ENCODE peak calls at places on chromosomes 4 and X, in four cellular contexts. S is K562, M is A549, L is HepG2. E is an unnamed sample.

GRCh38 chr4:43242611-43243010 is 350.1 kb downstream of the GRXCR1 start:
- DNase-seq in S (no peak), M (no peak), L (no peak), E (no peak)

GRCh38 chr4:110139106-110139505 is 59.3 kb downstream of the ELOVL6 start:
- DNase-seq in S (no peak), M (no peak), L (no peak), E (no peak)

GRCh38 chrX:148632444-148632843 is 132.0 kb downstream of the AFF2 start:
- DNase-seq in S (no peak), M (no peak), L (no peak), E (no peak)

GRCh38 chrX:727738-728621 is 97.4 kb downstream of the SHOX start:
- DNase-seq in S (peak), M (peak), L (peak), E (peak)

GRCh38 chr4:173025131-173025530 is 143.5 kb upstream of the GALNT7 start:
- DNase-seq in S (peak), M (peak), L (peak), E (peak)

GRCh38 chr4:18033111-18034085 is 11.8 kb upstream of the LCORL start:
- DNase-seq in S (no peak), M (no peak), L (no peak), E (no peak)

GRCh38 chrX:143121471-143121870 is 95.7 kb downstream of the SPANXN4 start:
- DNase-seq in S (no peak), M (no peak), L (no peak), E (no peak)

GRCh38 chrX:110219920-110220319 is 98.0 kb downstream of the AMMECR1 start:
- DNase-seq in S (no peak), M (no peak), L (no peak), E (no peak)

GRCh38 chr4:74486905-74487304 is 42.0 kb downstream of the AREG start:
- DNase-seq in S (no peak), M (no peak), L (no peak), E (no peak)

GRCh38 chr4:76867880-76868655 is 29.9 kb downstream of the SOWAHB start:
- DNase-seq in S (no peak), M (no peak), L (no peak), E (peak)

GRCh38 chr4:181618038-181618618 is 625.1 kb upstream of the TENM3 start:
- DNase-seq in S (no peak), M (no peak), L (no peak), E (no peak)

GRCh38 chrX:18889982-18890381 is 93.9 kb downstream of the PHKA2 start:
- DNase-seq in S (no peak), M (no peak), L (no peak), E (no peak)

GRCh38 chrX:9562851-9563250 is 98.0 kb downstream of the TBL1X start:
- DNase-seq in S (no peak), M (peak), L (peak), E (no peak)

GRCh38 chr4:183335369-183335940 is 13.2 kb upstream of the CLDN24 start:
- DNase-seq in S (no peak), M (peak), L (peak), E (no peak)

GRCh38 chr4:2076908-2077534 is 17.9 kb downstream of the NAT8L start:
- DNase-seq in S (no peak), M (no peak), L (peak), E (no peak)

GRCh38 chrX:150219374-150220185 is 143.5 kb upstream of the MAMLD1 start:
- DNase-seq in S (no peak), M (no peak), L (no peak), E (peak)
- TF ChIP-seq NR3C1 in S (no peak), M (no peak), L (no peak), E (no peak)

GRCh38 chrX:17788439-17788838 is 51.1 kb downstream of the SCML1 start:
- DNase-seq in S (peak), M (peak), L (peak), E (peak)
- TF ChIP-seq USF2 in S (no peak), M (no peak), L (no peak), E (no peak)

GRCh38 chr4:44760142-44760898 is 34.0 kb upstream of the GNPDA2 start:
- DNase-seq in S (peak), M (peak), L (peak), E (no peak)
- TF ChIP-seq NR3C1 in S (no peak), M (no peak), L (no peak), E (no peak)

GRCh38 chrX:119983494-119983893 is 39.9 kb upstream of the NKAP start:
- DNase-seq in S (no peak), M (no peak), L (no peak), E (no peak)

GRCh38 chrX:119982145-119982544 is 38.6 kb upstream of the NKAP start:
- DNase-seq in S (no peak), M (no peak), L (no peak), E (no peak)

GRCh38 chrX:119986203-119986602 is 42.7 kb upstream of the NKAP start:
- DNase-seq in S (no peak), M (no peak), L (no peak), E (no peak)

GRCh38 chrX:119981286-119982070 is 37.9 kb upstream of the NKAP start:
- DNase-seq in S (peak), M (no peak), L (peak), E (peak)

GRCh38 chrX:119984652-119985051 is 41.1 kb upstream of the NKAP start:
- DNase-seq in S (no peak), M (no peak), L (no peak), E (no peak)
- TF ChIP-seq USF2 in S (no peak), M (no peak), L (no peak), E (no peak)

GRCh38 chr4:8245879-8246833 is 23.4 kb upstream of the HTRA3 start:
- DNase-seq in S (no peak), M (no peak), L (no peak), E (no peak)
- TF ChIP-seq NR3C1 in S (no peak), M (no peak), L (no peak), E (no peak)

DNA sequence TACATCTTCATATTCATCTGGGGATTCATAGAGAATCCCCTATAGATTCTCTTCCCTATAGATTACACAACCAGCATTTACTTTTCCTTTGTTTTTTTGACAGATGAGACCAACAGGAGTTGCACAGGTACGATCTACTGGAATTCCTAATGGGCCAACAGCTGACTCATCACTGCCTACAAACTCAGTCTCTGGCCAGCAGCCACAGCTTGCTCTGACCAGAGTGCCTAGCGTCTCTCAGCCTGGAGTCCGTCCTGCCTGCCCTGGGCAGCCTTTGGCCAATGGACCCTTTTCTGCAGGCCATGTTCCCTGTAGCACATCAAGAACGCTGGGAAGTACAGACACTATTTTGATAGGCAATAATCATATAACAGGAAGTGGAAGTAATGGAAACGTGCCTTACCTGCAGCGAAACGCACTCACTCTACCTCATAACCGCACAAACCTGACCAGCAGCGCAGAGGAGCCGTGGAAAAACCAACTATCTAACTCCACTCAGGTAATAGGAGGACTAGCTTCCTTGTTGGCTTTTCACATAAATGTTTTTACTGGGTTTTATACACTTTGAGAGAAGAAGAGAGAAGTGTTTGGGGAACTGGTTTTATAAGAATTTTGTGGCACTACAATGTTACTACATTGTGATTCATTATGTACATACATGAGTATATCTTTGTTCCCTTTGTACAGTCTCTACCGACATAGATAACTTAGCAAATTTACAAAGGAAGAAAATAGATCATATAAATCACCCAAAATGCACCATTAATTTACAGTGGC is 137.2 kb downstream of the DIPK2B start:
- DNase-seq in S (no peak), M (no peak), L (no peak), E (no peak)
- TF ChIP-seq USF2 in S (no peak), M (no peak), L (no peak), E (no peak)

GRCh38 chr4:153297116-153297515 is 47.4 kb upstream of the MND1 start:
- DNase-seq in S (no peak), M (no peak), L (no peak), E (no peak)
- TF ChIP-seq NR3C1 in S (no peak), M (no peak), L (no peak), E (no peak)

DNA sequence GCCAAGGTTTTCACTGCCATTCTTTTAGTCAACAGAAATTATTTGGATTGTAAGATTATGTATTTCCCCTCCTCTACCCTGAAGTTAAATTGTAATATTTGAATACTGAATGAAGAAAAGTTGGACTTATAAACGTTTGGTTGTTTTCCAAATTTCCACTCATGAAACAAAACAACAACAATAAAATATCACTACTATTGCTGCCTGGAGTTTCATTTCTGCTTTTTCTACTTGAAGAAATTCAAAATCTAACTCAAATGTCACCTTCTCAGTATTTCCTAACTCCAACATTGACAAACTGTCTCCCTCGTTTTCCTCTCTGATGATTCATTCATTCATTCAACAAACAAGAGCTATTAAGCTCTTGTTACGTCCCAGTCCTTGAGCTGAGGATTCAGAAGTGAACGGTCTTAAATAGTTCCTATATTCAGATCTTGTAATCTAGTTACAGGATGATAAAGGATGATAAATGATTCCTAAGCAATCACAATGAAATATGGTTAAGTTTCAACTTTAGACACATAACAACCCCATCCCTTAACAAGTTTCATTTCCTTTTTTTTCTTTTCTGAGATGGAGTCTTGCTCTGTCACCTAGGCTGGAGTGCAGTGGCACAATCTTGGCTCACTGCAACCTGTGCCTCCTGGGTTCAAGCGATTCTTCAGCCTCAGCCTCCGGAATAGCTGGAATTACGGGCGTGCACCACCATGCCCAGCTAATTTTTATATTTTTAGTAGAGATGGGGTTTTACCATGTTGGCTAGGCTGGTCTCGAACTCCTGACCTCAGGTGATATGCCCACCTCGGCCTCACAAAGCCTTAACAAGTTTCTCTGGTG is 1.7 kb downstream of the SLC9B2 start:
- DNase-seq in S (no peak), M (no peak), L (no peak), E (no peak)
- TF ChIP-seq USF2 in S (no peak), M (no peak), L (no peak), E (no peak)

DNA sequence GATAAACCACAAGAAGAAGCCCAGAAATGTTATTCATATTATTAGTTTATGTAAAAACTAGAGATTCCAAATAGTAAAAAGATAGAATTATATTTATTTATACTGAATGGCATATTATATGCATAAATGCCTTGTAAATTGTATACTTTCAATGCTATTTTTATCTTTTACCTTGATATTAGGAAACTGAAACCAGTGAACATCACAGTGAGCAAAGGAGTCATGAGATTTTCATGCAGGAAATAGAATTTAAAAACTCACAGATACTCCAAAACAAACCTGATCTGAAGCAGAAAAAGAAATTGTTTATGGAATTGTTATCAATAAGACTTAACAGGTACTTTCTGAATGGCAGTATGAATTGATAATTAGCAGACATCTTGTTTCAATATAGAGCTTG is 207.3 kb upstream of the CENPE start:
- DNase-seq in S (no peak), M (no peak), L (no peak), E (no peak)
- TF ChIP-seq NR3C1 in S (no peak), M (no peak), L (no peak), E (no peak)

GRCh38 chr4:180057198-180057821 is 2185.9 kb upstream of the TENM3 start:
- DNase-seq in S (no peak), M (peak), L (no peak), E (peak)

GRCh38 chr4:180057891-180058643 is 2185.1 kb upstream of the TENM3 start:
- DNase-seq in S (no peak), M (peak), L (no peak), E (peak)

GRCh38 chr4:180059216-180059881 is 2183.9 kb upstream of the TENM3 start:
- DNase-seq in S (no peak), M (peak), L (no peak), E (peak)

GRCh38 chr4:180058731-180059215 is 2184.4 kb upstream of the TENM3 start:
- DNase-seq in S (no peak), M (peak), L (no peak), E (peak)

DNA sequence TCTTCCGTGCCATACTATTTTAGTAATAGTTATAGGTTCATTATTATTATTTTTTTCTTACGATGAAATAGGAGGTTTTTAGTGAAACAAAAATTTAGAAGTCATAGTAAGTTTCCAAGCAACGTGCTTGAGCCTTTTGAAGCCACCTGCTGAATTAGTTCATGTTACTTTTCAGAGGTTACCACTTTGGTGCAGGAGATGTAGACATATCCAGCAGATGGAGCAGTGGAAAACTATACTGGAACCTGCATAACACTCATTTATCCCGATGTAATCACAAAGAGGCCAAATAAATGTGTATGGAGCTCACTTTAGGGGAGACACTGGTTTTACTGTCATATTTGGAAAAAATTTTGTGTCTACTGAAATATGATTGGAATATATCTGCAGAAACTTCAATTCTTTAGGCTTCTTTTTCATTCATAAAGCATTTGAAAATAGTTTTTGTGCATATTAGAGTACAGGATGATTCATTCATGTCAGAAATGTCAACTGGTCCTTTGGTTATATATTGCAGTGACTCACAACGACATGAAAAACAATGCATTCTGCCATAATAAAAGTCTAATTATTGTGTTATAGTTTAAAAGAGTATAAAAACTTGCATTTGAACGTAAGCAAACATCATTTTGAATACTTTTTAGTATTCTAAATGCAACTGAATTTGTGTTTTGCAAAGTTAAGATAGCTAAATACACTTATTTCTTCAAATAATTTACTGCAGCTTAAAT is 2182.9 kb upstream of the TENM3 start:
- DNase-seq in S (no peak), M (peak), L (no peak), E (no peak)
- TF ChIP-seq USF2 in S (no peak), M (no peak), L (no peak), E (no peak)